ENCODE peak calls at places on chromosome 21, in ten cellular contexts. Y, X, K, A, I, H, B, G, N and R are unnamed samples.
A peak's percentile ranks its signal among the peaks of the same experiment; 100 is the strongest.

GRCh38 chr21:26850116-26850643 is 5.0 kb upstream of the ADAMTS1 start:
- DNase-seq in A (no peak), N (no peak), G (no peak), X (no peak), I (peak; percentile 44), H (no peak), K (no peak), Y (peak; percentile 70), B (peak; percentile 29), R (no peak)

GRCh38 chr21:15514073-15514946 is 215.5 kb upstream of the USP25 start:
- DNase-seq in B (no peak), Y (no peak), I (peak; percentile 88), A (peak; percentile 53), H (peak; percentile 56), G (peak; percentile 66), N (no peak), X (peak; percentile 29), K (peak; percentile 51), R (peak; percentile 80)

GRCh38 chr21:43269461-43269860 is 100.7 kb downstream of the CRYAA start:
- DNase-seq in Y (no peak), I (peak; percentile 56), A (peak; percentile 36), H (peak; percentile 61), B (no peak), X (peak; percentile 40), K (peak; percentile 47), N (peak; percentile 84), G (peak; percentile 59), R (no peak)

GRCh38 chr21:27674037-27674436 is 707.1 kb upstream of the ADAMTS5 start:
- DNase-seq in N (no peak), K (no peak), B (peak; percentile 83), H (no peak), G (no peak), Y (no peak), A (no peak), X (no peak), I (no peak), R (no peak)

GRCh38 chr21:45278156-45278911 is 9.4 kb downstream of the POFUT2 start:
- DNase-seq in Y (no peak), G (no peak), A (no peak), N (peak; percentile 1), I (no peak), K (no peak), X (no peak), B (no peak), H (no peak), R (no peak)

GRCh38 chr21:33971492-33972013 is 55.9 kb upstream of the ATP5PO start:
- DNase-seq in B (peak; percentile 54), Y (peak; percentile 70), K (no peak), G (no peak), N (peak; percentile 40), A (no peak), I (no peak), X (no peak), H (no peak), R (no peak)

GRCh38 chr21:41090981-41091380 is 77.0 kb upstream of the BACE2 start:
- DNase-seq in A (no peak), I (no peak), H (no peak), B (no peak), Y (no peak), X (no peak), N (no peak), G (no peak), K (no peak), R (no peak)

GRCh38 chr21:33403128-33403785 is at the start of gene IFNGR2:
- DNase-seq in I (peak; percentile 43), B (peak; percentile 70), G (peak; percentile 32), K (peak; percentile 46), N (peak; percentile 82), Y (peak; percentile 15), X (peak; percentile 25), H (peak; percentile 86), A (no peak), R (peak; percentile 58)

GRCh38 chr21:43318841-43319781 is 107.8 kb downstream of the SIK1 start:
- DNase-seq in A (no peak), G (no peak), B (peak; percentile 80), K (no peak), Y (no peak), H (peak; percentile 53), X (no peak), I (no peak), N (no peak), R (peak; percentile 32)

GRCh38 chr21:45629046-45629981 is 14.2 kb upstream of the PCBP3 start:
- DNase-seq in I (no peak), G (no peak), B (no peak), K (no peak), H (no peak), Y (no peak), A (no peak), N (no peak), X (no peak), R (no peak)

GRCh38 chr21:15289896-15290841 is 225.4 kb upstream of the NRIP1 start:
- DNase-seq in A (no peak), K (no peak), Y (no peak), H (no peak), G (no peak), B (peak; percentile 21), X (no peak), I (peak; percentile 7), N (peak; percentile 65), R (no peak)

GRCh38 chr21:45372732-45373355 is 32.1 kb upstream of the COL18A1 start:
- DNase-seq in X (no peak), N (no peak), I (no peak), Y (no peak), G (no peak), B (no peak), K (no peak), A (no peak), H (no peak), R (no peak)

GRCh38 chr21:20730421-20730820 is 267.8 kb upstream of the NCAM2 start:
- DNase-seq in H (no peak), B (no peak), I (no peak), Y (no peak), X (no peak), G (no peak), K (no peak), A (no peak), N (no peak), R (no peak)

GRCh38 chr21:43712268-43712942 is 6.5 kb upstream of the PDXK start:
- DNase-seq in X (no peak), B (peak; percentile 69), Y (peak; percentile 92), G (no peak), K (no peak), I (no peak), A (no peak), H (no peak), N (no peak), R (no peak)

GRCh38 chr21:38341546-38342012 is 84.8 kb downstream of the KCNJ15 start:
- DNase-seq in N (no peak), K (no peak), Y (no peak), G (no peak), H (no peak), X (no peak), B (no peak), I (no peak), A (no peak), R (no peak)

GRCh38 chr21:37904879-37905278 is 11.4 kb downstream of the KCNJ6 start:
- DNase-seq in H (no peak), K (no peak), A (no peak), N (no peak), G (no peak), X (no peak), B (peak; percentile 33), I (no peak), Y (no peak), R (no peak)

GRCh38 chr21:41207401-41208388 is 39.7 kb downstream of the BACE2 start:
- DNase-seq in I (no peak), G (no peak), A (no peak), X (no peak), B (peak; percentile 82), N (no peak), H (no peak), Y (no peak), K (no peak), R (no peak)